ENCODE peak calls at places on chromosome 6, in five cellular contexts. T, J, Q, R and Z are unnamed samples.

GRCh38 chr6:143262037-143262436 is 188.5 kb downstream of the ADAT2 start:
- DNase-seq in T (no peak), J (no peak), Q (no peak), R (no peak), Z (no peak)

GRCh38 chr6:29907637-29908340 is 34.5 kb upstream of the HLA-A start:
- DNase-seq in T (no peak), J (no peak), Q (no peak), R (no peak), Z (no peak)

GRCh38 chr6:88867841-88868558 is 95.4 kb downstream of the RNGTT start:
- DNase-seq in T (peak), J (no peak), Q (no peak), R (no peak), Z (no peak)

GRCh38 chr6:17454316-17455005 is 61.1 kb downstream of the CAP2 start:
- DNase-seq in T (no peak), J (no peak), Q (no peak), R (no peak), Z (no peak)

GRCh38 chr6:11284996-11285395 is 52.5 kb upstream of the NEDD9 start:
- DNase-seq in T (no peak), J (no peak), Q (no peak), R (no peak), Z (no peak)

GRCh38 chr6:118693562-118693961 is 42.2 kb upstream of the CEP85L start:
- DNase-seq in T (no peak), J (no peak), Q (no peak), R (no peak), Z (no peak)

GRCh38 chr6:37225350-37226169 is 32.0 kb upstream of the TBC1D22B start:
- DNase-seq in T (no peak), J (no peak), Q (no peak), R (no peak), Z (no peak)

GRCh38 chr6:31474871-31475286 is 23.1 kb upstream of the MICB start:
- DNase-seq in T (no peak), J (peak), Q (peak), R (peak), Z (no peak)

GRCh38 chr6:26240157-26240980 is 124.6 kb upstream of the BTN3A2 start:
- DNase-seq in T (no peak), J (peak), Q (peak), R (no peak), Z (no peak)

GRCh38 chr6:157651731-157652490 is 171.1 kb upstream of the SNX9 start:
- DNase-seq in T (no peak), J (no peak), Q (no peak), R (no peak), Z (no peak)

GRCh38 chr6:170459451-170459850 is 93.7 kb downstream of the PSMB1 start:
- DNase-seq in T (no peak), J (no peak), Q (no peak), R (no peak), Z (no peak)

GRCh38 chr6:77038801-77039200 is 424.5 kb downstream of the HTR1B start:
- DNase-seq in T (no peak), J (no peak), Q (no peak), R (no peak), Z (no peak)

GRCh38 chr6:150592377-150592995 is 7.2 kb upstream of the PLEKHG1 start:
- DNase-seq in T (no peak), J (no peak), Q (no peak), R (no peak), Z (no peak)

GRCh38 chr6:161951139-161951538 is 677.3 kb upstream of the AGPAT4 start:
- DNase-seq in T (no peak), J (peak), Q (no peak), R (no peak), Z (no peak)

GRCh38 chr6:13273931-13274706 is 54.2 kb downstream of the TBC1D7 start:
- DNase-seq in T (no peak), J (no peak), Q (no peak), R (peak), Z (peak)

GRCh38 chr6:42742116-42742894 is 3.6 kb downstream of the TBCC start:
- DNase-seq in T (no peak), J (no peak), Q (peak), R (peak), Z (peak)

GRCh38 chr6:75852721-75853120 is 103.7 kb downstream of the MYO6 start:
- DNase-seq in T (no peak), J (no peak), Q (no peak), R (no peak), Z (no peak)

GRCh38 chr6:157238346-157238745 is 85.0 kb downstream of the TMEM242 start:
- DNase-seq in T (no peak), J (no peak), Q (no peak), R (no peak), Z (no peak)

GRCh38 chr6:126661646-126662045 is 321.7 kb downstream of the CENPW start:
- DNase-seq in T (no peak), J (no peak), Q (no peak), R (no peak), Z (no peak)

GRCh38 chr6:107154131-107154906 is 39.0 kb upstream of the BEND3 start:
- DNase-seq in T (no peak), J (peak), Q (peak), R (peak), Z (no peak)

GRCh38 chr6:159961523-159961922 is 7.4 kb upstream of the IGF2R start:
- DNase-seq in T (no peak), J (no peak), Q (no peak), R (no peak), Z (peak)

GRCh38 chr6:170410241-170410640 is 103.7 kb downstream of the FAM120B start:
- DNase-seq in T (no peak), J (no peak), Q (no peak), R (no peak), Z (no peak)

GRCh38 chr6:41571066-41571780 is 25.0 kb downstream of the FOXP4 start:
- DNase-seq in T (no peak), J (no peak), Q (no peak), R (no peak), Z (no peak)

GRCh38 chr6:162798546-162798945 is 70.8 kb downstream of the PACRG start:
- DNase-seq in T (no peak), J (no peak), Q (no peak), R (no peak), Z (no peak)

GRCh38 chr6:39137235-39137634 is 22.2 kb upstream of the SAYSD1 start:
- DNase-seq in T (no peak), J (peak), Q (no peak), R (peak), Z (peak)

GRCh38 chr6:30061766-30062458 is 847 bp downstream of the POLR1H start:
- DNase-seq in T (no peak), J (peak), Q (peak), R (no peak), Z (peak)

GRCh38 chr6:21436625-21437024 is 156.9 kb upstream of the SOX4 start:
- DNase-seq in T (no peak), J (no peak), Q (no peak), R (no peak), Z (no peak)

GRCh38 chr6:140849441-140849840 is 1283.3 kb upstream of the GJE1 start:
- DNase-seq in T (no peak), J (no peak), Q (no peak), R (no peak), Z (no peak)

GRCh38 chr6:43575105-43575771 is 600 bp downstream of the XPO5 start:
- DNase-seq in T (peak), J (peak), Q (peak), R (peak), Z (peak)

GRCh38 chr6:139425780-139426179 is 51.3 kb upstream of the CITED2 start:
- DNase-seq in T (no peak), J (no peak), Q (no peak), R (no peak), Z (no peak)

GRCh38 chr6:36914227-36914794 is 28.6 kb downstream of the C6orf89 start:
- DNase-seq in T (peak), J (peak), Q (no peak), R (no peak), Z (no peak)

GRCh38 chr6:107116328-107116892 is 1.1 kb upstream of the BEND3 start:
- DNase-seq in T (no peak), J (peak), Q (peak), R (no peak), Z (peak)

DNA sequence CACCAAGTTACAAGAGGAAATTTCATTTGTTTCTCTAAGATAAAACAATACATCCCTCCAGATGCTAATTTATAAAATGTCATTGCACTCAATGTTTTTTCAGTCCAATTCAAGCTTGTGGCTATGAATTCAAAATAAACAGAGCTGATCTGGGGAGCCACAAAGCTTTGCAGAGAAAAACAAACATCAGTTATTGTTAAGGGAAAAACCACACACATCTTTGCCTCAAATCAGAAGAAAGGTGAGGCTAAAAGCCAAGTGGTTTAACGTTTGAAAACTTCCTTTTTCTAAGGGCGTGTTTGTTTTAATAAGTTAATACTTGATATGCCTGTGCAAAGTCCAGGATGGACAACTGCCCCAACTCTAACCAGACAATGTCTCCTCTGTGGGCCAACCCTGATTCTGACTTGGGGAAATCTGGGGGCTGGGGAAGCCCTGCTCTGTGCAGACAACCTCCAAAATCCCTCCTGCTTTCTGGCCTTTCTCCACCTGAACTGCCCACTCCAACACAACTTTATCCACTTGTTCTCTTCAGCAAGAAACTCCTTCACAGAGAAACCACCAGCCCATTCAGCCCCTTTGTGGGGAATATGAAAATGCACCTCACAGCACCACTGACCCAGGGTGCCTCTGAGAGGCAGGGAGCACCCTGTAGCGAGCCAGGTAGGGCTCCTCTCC is 44.6 kb upstream of the NT5E start:
- DNase-seq in T (peak), J (no peak), Q (no peak), R (no peak), Z (no peak)
- TF ChIP-seq REST in T (no peak), J (no peak), Q (no peak), R (no peak), Z (no peak)

GRCh38 chr6:144581807-144582537 is 296.8 kb downstream of the UTRN start:
- DNase-seq in T (peak), J (peak), Q (peak), R (peak), Z (no peak)

GRCh38 chr6:144583614-144583954 is 298.4 kb downstream of the UTRN start:
- DNase-seq in T (no peak), J (no peak), Q (no peak), R (no peak), Z (no peak)

GRCh38 chr6:144585217-144585814 is 300.2 kb downstream of the UTRN start:
- DNase-seq in T (peak), J (peak), Q (peak), R (peak), Z (peak)

GRCh38 chr6:144580771-144581170 is 295.6 kb downstream of the UTRN start:
- DNase-seq in T (no peak), J (no peak), Q (no peak), R (no peak), Z (no peak)

DNA sequence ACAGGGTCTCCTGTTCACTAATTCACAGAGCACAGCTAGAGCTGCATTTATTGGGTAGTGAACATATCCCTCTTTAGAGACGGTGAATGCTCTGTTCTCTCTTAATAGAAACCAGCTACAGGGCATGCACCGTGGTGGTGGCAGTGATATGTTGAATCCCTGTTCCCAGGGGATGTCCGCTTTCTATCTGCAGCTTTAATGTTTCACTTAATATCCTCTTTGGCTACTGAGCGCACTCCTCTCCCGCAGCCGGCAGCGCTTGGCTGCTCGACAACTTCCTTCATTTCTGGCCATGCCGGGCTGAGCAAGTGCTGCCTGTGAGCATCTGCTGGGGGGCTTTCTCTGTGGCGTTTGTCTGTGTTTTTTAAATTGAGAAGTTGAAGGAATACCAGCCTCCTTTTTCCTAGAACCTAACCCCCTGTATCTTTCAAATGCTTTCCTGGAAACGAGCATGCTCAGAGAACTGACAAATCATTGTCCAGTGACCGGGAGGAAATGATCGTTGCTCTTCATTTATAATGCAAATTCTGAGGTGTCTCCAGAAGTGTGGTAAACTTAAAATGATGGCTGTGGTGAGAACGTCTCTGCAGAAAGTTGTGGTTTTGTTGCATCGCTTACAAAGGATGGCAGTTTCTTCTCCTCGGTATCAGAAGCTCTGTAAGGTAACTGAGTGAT is 297.9 kb downstream of the UTRN start:
- DNase-seq in T (no peak), J (peak), Q (peak), R (no peak), Z (no peak)
- H3K4me3 ChIP-seq in T (no peak), J (peak), Q (peak), R (peak), Z (peak)

GRCh38 chr6:70547313-70547712 is 19.4 kb upstream of the SDHAF4 start:
- DNase-seq in T (no peak), J (peak), Q (peak), R (no peak), Z (no peak)
- TF ChIP-seq CTCF in T (peak), J (peak), Q (peak), R (peak), Z (no peak)

DNA sequence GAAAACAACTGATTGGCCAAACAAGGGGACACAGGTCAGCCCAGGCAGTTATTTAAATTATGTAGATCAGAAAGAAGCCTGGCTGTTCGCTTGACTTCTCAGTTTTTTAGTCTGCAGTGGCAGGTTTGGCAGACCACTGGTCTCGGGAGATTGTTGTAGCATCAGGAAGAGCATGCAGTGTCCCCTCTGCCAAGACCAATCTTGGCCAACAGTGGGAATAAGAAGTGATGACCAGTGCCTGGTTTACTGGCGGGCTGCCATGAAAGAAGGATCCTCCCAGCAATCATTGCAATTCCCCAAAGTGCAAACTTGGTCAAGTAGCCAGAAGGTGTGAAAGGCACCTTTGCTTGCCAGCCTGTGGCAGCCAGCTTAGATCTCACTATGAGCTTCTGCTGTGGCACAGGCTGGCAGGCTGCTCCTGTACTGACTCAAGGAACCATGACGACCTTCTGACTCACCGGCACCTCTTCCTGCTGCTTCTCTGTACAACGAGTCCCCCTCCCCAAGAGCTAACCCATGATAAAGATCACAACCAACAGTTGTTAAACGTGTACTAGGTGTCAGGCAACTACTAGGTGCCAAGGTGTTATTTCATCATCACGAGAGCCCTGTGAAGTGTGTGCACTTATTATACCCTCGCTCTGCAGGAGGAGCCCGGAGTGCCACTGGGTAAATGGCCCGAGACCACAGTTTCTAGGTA is 76.8 kb upstream of the DUSP22 start:
- DNase-seq in T (no peak), J (no peak), Q (no peak), R (no peak), Z (no peak)
- TF ChIP-seq REST in T (no peak), J (no peak), Q (no peak), R (no peak), Z (no peak)

GRCh38 chr6:27888576-27888975 is 23.6 kb downstream of the OR2B2 start:
- DNase-seq in T (no peak), J (peak), Q (no peak), R (no peak), Z (no peak)
- H3K4me3 ChIP-seq in T (no peak), J (peak), Q (no peak), R (no peak), Z (no peak)

GRCh38 chr6:87408721-87409155 is 966 bp downstream of the CFAP206 start:
- DNase-seq in T (no peak), J (no peak), Q (no peak), R (no peak), Z (no peak)

GRCh38 chr6:87407531-87407895 is 259 bp upstream of the CFAP206 start:
- DNase-seq in T (peak), J (peak), Q (no peak), R (no peak), Z (no peak)

DNA sequence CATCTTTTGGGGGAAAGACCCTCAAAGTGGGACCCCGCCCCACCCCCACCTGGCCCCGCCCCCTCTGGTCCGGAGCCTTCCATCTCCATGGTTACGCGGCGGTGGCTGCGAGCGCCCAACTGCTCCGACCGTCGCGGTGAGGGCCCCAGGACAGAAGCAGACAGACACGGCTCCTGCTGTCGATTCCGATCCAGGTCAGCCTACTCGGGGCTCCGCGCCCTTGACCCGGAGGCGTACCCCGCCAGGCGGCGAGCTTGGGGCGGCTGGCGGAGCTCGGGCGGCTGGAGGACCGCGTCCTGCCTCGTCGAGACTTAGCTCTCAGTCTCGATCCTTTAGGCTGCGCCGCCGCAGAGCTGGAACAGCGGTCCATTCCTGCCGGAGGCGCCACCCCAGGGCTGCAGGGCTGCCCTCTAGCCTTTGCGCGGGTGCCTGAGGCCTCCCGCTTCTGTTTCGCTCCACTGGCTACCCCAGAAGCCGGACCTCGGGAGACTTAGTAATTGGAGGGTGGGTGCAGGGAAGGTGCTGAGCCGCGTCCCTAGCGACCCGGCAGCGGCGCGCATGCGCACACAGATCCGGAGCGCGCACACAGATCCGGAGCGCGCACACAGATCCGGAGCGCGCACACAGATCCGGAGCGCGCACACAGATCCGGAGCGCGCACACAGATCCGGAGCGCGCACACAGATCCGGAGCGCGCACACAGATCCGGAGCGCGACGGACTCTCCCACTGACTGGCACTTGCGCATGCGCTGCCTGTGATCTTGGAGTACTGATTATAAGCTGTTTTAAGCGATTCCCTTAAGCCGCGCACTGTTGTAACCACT is at the start of gene CFAP206:
- DNase-seq in T (peak), J (peak), Q (peak), R (peak), Z (peak)
- TF ChIP-seq CTCF in T (no peak), J (no peak), Q (peak), R (peak), Z (no peak)

DNA sequence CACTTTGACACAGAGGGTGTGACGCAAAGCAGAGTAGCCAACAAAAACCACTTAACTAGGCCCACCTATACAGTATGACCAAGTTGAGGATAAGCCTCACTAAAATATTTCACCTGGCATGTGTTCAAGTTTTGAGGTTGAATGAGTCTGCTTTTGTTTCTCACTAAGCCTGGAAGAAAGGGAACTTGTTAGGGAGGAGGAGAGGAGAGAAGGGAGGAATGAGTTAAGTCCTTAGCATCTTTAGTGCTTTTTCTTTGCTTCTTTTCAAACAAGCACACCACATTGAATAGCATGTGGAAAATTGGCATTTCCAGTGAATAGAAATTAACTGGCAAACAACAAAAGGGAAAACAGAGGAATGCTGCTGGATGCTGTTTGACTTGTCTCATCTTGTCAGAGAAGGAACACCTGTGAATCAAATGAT is 461.9 kb downstream of the GJA1 start:
- DNase-seq in T (no peak), J (peak), Q (no peak), R (no peak), Z (no peak)
- TF ChIP-seq REST in T (no peak), J (no peak), Q (no peak), R (no peak), Z (no peak)

GRCh38 chr6:168252267-168252666 is 67.3 kb downstream of the DACT2 start:
- DNase-seq in T (no peak), J (no peak), Q (no peak), R (no peak), Z (no peak)

GRCh38 chr6:168249746-168250145 is 69.8 kb downstream of the DACT2 start:
- DNase-seq in T (no peak), J (no peak), Q (no peak), R (no peak), Z (no peak)

GRCh38 chr6:168247456-168248147 is 72.0 kb downstream of the DACT2 start:
- DNase-seq in T (peak), J (no peak), Q (peak), R (no peak), Z (no peak)

GRCh38 chr6:168248148-168248620 is 71.4 kb downstream of the DACT2 start:
- DNase-seq in T (no peak), J (no peak), Q (no peak), R (no peak), Z (no peak)

GRCh38 chr6:168250250-168250649 is 69.3 kb downstream of the DACT2 start:
- DNase-seq in T (no peak), J (no peak), Q (no peak), R (no peak), Z (no peak)
- H3K4me3 ChIP-seq in T (no peak), J (no peak), Q (no peak), R (no peak), Z (no peak)